ENCODE peak calls at places on chromosome 17, in eight cellular contexts. T is cardiac fibroblast, N is heart right ventricle, P is thoracic aorta, C is endothelial cell, W is kidney, D is H9, U is WTC11. K is an unnamed sample.

GRCh38 chr17:29116652-29117439 is 63.4 kb downstream of the MYO18A start:
- DNase-seq in T (peak; percentile 77), N (peak; percentile 70), P (no peak), C (peak; percentile 84), W (no peak), D (peak; percentile 93), U (peak; percentile 93), K (peak; percentile 58)

GRCh38 chr17:28720247-28720996 is 637 bp downstream of the RPL23A start:
- DNase-seq in T (peak; percentile 20), N (no peak), P (no peak), C (no peak), W (no peak), D (no peak), U (no peak), K (no peak)

GRCh38 chr17:69030145-69030544 is 30.6 kb downstream of the ABCA9 start:
- DNase-seq in T (no peak), N (no peak), P (no peak), C (no peak), W (no peak), D (no peak), U (no peak), K (no peak)

GRCh38 chr17:76446449-76447231 is 6.3 kb downstream of the UBE2O start:
- DNase-seq in T (peak; percentile 85), N (no peak), P (no peak), C (no peak), W (no peak), D (peak; percentile 56), U (no peak), K (no peak)

GRCh38 chr17:7842950-7843535 is 9.0 kb downstream of the KDM6B start:
- DNase-seq in T (peak; percentile 97), N (peak; percentile 87), P (no peak), C (peak; percentile 58), W (peak; percentile 89), D (peak; percentile 74), U (peak; percentile 58), K (peak; percentile 82)

GRCh38 chr17:77366558-77367245 is 225.9 kb downstream of the SEC14L1 start:
- DNase-seq in T (peak; percentile 71), N (peak; percentile 14), P (no peak), C (no peak), W (peak; percentile 78), D (no peak), U (no peak), K (no peak)

GRCh38 chr17:48155889-48156670 is 48.5 kb downstream of the SNX11 start:
- DNase-seq in T (no peak), N (no peak), P (no peak), C (no peak), W (no peak), D (peak; percentile 61), U (peak; percentile 36), K (no peak)

GRCh38 chr17:7440113-7440822 is 956 bp downstream of the FGF11 start:
- DNase-seq in T (peak; percentile 12), N (peak; percentile 60), P (no peak), C (no peak), W (peak; percentile 91), D (peak; percentile 85), U (peak; percentile 71), K (no peak)

GRCh38 chr17:44900894-44901293 is 1.6 kb upstream of the EFTUD2 start:
- DNase-seq in T (peak; percentile 90), N (no peak), P (no peak), C (no peak), W (no peak), D (no peak), U (no peak), K (no peak)

GRCh38 chr17:81412490-81413093 is 17.3 kb downstream of the BAHCC1 start:
- DNase-seq in T (peak; percentile 70), N (peak; percentile 65), P (no peak), C (no peak), W (no peak), D (no peak), U (no peak), K (no peak)

GRCh38 chr17:29212094-29212631 is 32.0 kb upstream of the MYO18A start:
- DNase-seq in T (no peak), N (no peak), P (no peak), C (no peak), W (no peak), D (no peak), U (no peak), K (no peak)

GRCh38 chr17:30405161-30405560 is 26.4 kb downstream of the CPD start:
- DNase-seq in T (no peak), N (no peak), P (no peak), C (no peak), W (no peak), D (no peak), U (no peak), K (no peak)

GRCh38 chr17:2092253-2092652 is 37.4 kb downstream of the HIC1 start:
- DNase-seq in T (no peak), N (no peak), P (no peak), C (no peak), W (no peak), D (peak; percentile 59), U (peak; percentile 28), K (no peak)
- TF ChIP-seq CTCF in T (no peak), N (no peak), P (no peak), C (peak; percentile 31), W (no peak), D (peak; percentile 47), U (no peak), K (no peak)

GRCh38 chr17:34980681-34981537 is 597 bp downstream of the LIG3 start:
- DNase-seq in T (peak; percentile 86), N (peak; percentile 68), P (peak; percentile 9), C (peak; percentile 67), W (peak; percentile 91), D (peak; percentile 76), U (peak; percentile 59), K (peak; percentile 57)
- TF ChIP-seq CTCF in T (peak; percentile 28), N (no peak), P (peak; percentile 31), C (peak; percentile 13), W (peak; percentile 32), D (peak; percentile 48), U (no peak), K (no peak)

DNA sequence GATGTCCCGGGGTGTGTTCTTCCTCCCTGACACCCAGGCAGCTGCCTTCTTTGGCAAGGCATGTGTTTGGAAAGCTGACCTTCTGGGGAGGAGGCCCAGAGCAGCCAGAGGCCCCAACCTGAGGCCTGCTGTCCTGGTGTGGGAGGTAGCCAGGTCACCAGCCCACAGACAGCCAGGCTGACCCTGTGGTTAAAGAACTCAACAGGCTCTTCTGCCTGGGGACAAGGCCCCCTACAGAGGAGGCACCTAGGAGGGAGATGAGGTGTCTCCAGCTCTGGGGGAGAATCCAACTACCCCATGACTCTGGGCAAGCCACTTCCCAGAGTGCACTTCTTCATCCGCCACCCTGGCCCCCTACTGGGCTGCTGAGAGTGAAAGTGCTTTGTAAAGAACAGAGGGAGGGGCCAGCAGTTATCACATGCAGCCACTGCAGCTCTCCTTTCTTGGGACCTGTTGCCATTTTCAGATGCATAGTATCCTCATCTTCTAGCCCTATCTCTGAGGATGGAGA is 13.1 kb upstream of the SREBF1 start:
- DNase-seq in T (peak; percentile 56), N (peak; percentile 64), P (no peak), C (no peak), W (no peak), D (peak; percentile 53), U (no peak), K (no peak)
- TF ChIP-seq CTCF in T (peak; percentile 21), N (peak; percentile 30), P (peak; percentile 15), C (no peak), W (no peak), D (no peak), U (no peak), K (no peak)

GRCh38 chr17:64176556-64176955 is 46.6 kb upstream of the ERN1 start:
- DNase-seq in T (no peak), N (no peak), P (no peak), C (no peak), W (no peak), D (no peak), U (no peak), K (no peak)

GRCh38 chr17:64180089-64180488 is 50.1 kb upstream of the ERN1 start:
- DNase-seq in T (peak; percentile 88), N (no peak), P (no peak), C (no peak), W (no peak), D (no peak), U (no peak), K (no peak)

GRCh38 chr17:64177346-64178010 is 47.5 kb upstream of the ERN1 start:
- DNase-seq in T (no peak), N (no peak), P (no peak), C (no peak), W (no peak), D (no peak), U (no peak), K (no peak)

GRCh38 chr17:64180674-64181073 is 50.7 kb upstream of the ERN1 start:
- DNase-seq in T (no peak), N (no peak), P (no peak), C (no peak), W (no peak), D (no peak), U (no peak), K (no peak)

GRCh38 chr17:64178011-64178825 is 48.3 kb upstream of the ERN1 start:
- DNase-seq in T (no peak), N (no peak), P (no peak), C (no peak), W (no peak), D (no peak), U (no peak), K (no peak)
- TF ChIP-seq CTCF in T (no peak), N (no peak), P (no peak), C (no peak), W (no peak), D (no peak), U (no peak), K (no peak)

DNA sequence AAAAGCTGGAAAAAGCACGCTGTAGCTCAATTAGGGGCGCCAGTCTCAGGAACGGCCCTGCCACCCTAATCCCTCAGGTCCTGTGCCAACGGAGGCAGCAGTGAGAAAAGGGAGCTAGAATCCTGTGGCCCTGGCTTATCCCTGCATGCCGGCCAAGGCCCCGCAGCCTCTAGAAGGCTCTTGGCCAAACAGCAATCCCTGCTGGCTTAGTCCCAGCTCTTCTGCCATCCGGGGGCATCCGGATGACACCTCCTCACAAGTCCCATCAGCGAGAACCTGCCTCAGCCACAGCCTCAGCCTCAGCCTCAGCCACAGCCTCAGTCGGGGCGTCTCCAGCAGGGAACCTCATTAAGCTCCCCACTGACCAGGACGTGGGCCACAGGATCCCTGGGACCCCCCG is 69.8 kb downstream of the MRM3 start:
- DNase-seq in T (no peak), N (no peak), P (no peak), C (no peak), W (no peak), D (no peak), U (no peak), K (no peak)
- TF ChIP-seq CTCF in T (no peak), N (no peak), P (no peak), C (no peak), W (no peak), D (no peak), U (no peak), K (no peak)